ENCODE peak calls at places on chromosomes 3 and 15, in ten cellular contexts. J, M, C, A, E, U, T, N, G and L are unnamed samples.

GRCh38 chr3:13480340-13481318 is 523 bp downstream of the HDAC11 start:
- DNase-seq in J (peak), E (no peak), G (no peak), U (no peak), A (no peak), T (peak), M (no peak), C (no peak), N (peak), L (peak)

GRCh38 chr3:133444071-133444774 is 44.4 kb downstream of the BFSP2 start:
- DNase-seq in E (no peak), M (peak), N (no peak), G (peak), J (peak), A (no peak), T (no peak), U (peak), C (no peak), L (no peak)

GRCh38 chr3:145557405-145557804 is 603.6 kb downstream of the PLOD2 start:
- DNase-seq in G (no peak), J (no peak), U (no peak), C (no peak), A (no peak), N (no peak), M (no peak), E (no peak), T (no peak), L (peak)

GRCh38 chr3:123660276-123660675 is 75.4 kb upstream of the HACD2 start:
- DNase-seq in G (no peak), C (no peak), E (no peak), J (no peak), N (no peak), A (no peak), U (no peak), T (no peak), M (no peak), L (no peak)

GRCh38 chr3:179098388-179099077 is 26.9 kb upstream of the ZMAT3 start:
- DNase-seq in T (no peak), M (no peak), G (no peak), J (no peak), N (no peak), C (no peak), U (no peak), A (no peak), E (no peak), L (no peak)

GRCh38 chr15:88246666-88247446 is 9.7 kb downstream of the NTRK3 start:
- DNase-seq in C (peak), M (peak), E (peak), G (peak), U (peak), A (peak), N (peak), J (peak), T (peak), L (peak)

GRCh38 chr3:53597136-53597915 is 102.9 kb downstream of the CACNA1D start:
- DNase-seq in A (no peak), E (no peak), T (no peak), U (no peak), J (no peak), N (no peak), M (no peak), G (no peak), C (no peak), L (no peak)

GRCh38 chr3:70065666-70066253 is 66.2 kb downstream of the SAMMSON start:
- DNase-seq in E (no peak), U (no peak), G (no peak), C (no peak), T (no peak), J (no peak), A (no peak), N (no peak), M (peak), L (peak)

GRCh38 chr15:78204351-78205309 is 29.7 kb downstream of the ACSBG1 start:
- DNase-seq in M (peak), C (peak), E (no peak), T (no peak), G (no peak), A (no peak), N (no peak), U (no peak), J (no peak), L (no peak)

GRCh38 chr3:33975463-33975862 is 177.0 kb downstream of the PDCD6IP start:
- DNase-seq in A (no peak), T (no peak), N (no peak), G (no peak), E (no peak), J (no peak), M (no peak), C (no peak), U (no peak), L (no peak)

GRCh38 chr3:191269289-191270085 is 59.7 kb upstream of the CCDC50 start:
- DNase-seq in A (no peak), U (no peak), M (no peak), E (no peak), J (no peak), G (no peak), N (no peak), C (no peak), T (no peak), L (no peak)

GRCh38 chr3:53842436-53843194 is 3.6 kb downstream of the CHDH start:
- DNase-seq in C (no peak), N (no peak), M (peak), T (no peak), U (peak), A (no peak), E (no peak), J (peak), G (peak), L (peak)

GRCh38 chr15:63448261-63448660 is 56.1 kb upstream of the USP3 start:
- DNase-seq in C (no peak), U (no peak), M (no peak), E (no peak), J (no peak), G (no peak), T (no peak), N (no peak), A (no peak), L (no peak)

GRCh38 chr3:39211332-39212130 is 19.1 kb upstream of the XIRP1 start:
- DNase-seq in U (no peak), C (no peak), T (no peak), J (no peak), E (no peak), M (no peak), N (no peak), G (no peak), A (no peak), L (peak)

GRCh38 chr3:99351097-99351496 is 287.3 kb upstream of the COL8A1 start:
- DNase-seq in U (no peak), M (no peak), A (no peak), G (no peak), J (peak), N (no peak), C (no peak), E (no peak), T (no peak), L (no peak)

GRCh38 chr15:94674251-94674650 is 442.9 kb downstream of the MCTP2 start:
- DNase-seq in M (no peak), T (no peak), E (no peak), J (no peak), N (no peak), C (no peak), G (no peak), U (no peak), A (no peak), L (no peak)

GRCh38 chr3:108406661-108407206 is 103.7 kb downstream of the MYH15 start:
- DNase-seq in J (peak), T (no peak), N (no peak), E (no peak), A (no peak), U (peak), C (no peak), G (peak), M (no peak), L (peak)

GRCh38 chr15:33064878-33065277 is 129.6 kb downstream of the FMN1 start:
- DNase-seq in A (no peak), M (no peak), C (no peak), G (no peak), E (no peak), J (no peak), T (no peak), N (no peak), U (no peak), L (no peak)

GRCh38 chr3:143433787-143434378 is 314.3 kb downstream of the CHST2 start:
- DNase-seq in M (no peak), T (no peak), C (no peak), G (peak), A (no peak), N (no peak), U (no peak), E (no peak), J (no peak), L (peak)

GRCh38 chr15:93213281-93213680 is 124.3 kb upstream of the RGMA start:
- DNase-seq in C (no peak), U (no peak), N (no peak), G (no peak), J (no peak), E (no peak), T (no peak), M (no peak), A (no peak), L (no peak)

GRCh38 chr15:42133892-42134502 is 22.4 kb downstream of the PLA2G4F start:
- DNase-seq in T (peak), J (peak), U (peak), E (no peak), M (peak), G (peak), N (no peak), A (no peak), C (no peak), L (peak)

GRCh38 chr3:111676177-111677021 is 81.3 kb upstream of the ZBED2 start:
- DNase-seq in G (peak), U (no peak), M (peak), C (no peak), T (no peak), A (no peak), E (no peak), N (no peak), J (peak), L (no peak)

GRCh38 chr3:184360834-184361531 is 422 bp downstream of the CLCN2 start:
- DNase-seq in G (no peak), M (no peak), A (no peak), C (peak), T (no peak), N (no peak), U (no peak), E (no peak), J (no peak), L (no peak)

GRCh38 chr3:160413613-160414248 is 14.3 kb downstream of the SMC4 start:
- DNase-seq in A (no peak), C (no peak), T (no peak), U (no peak), M (peak), E (no peak), G (peak), J (peak), N (peak), L (peak)

GRCh38 chr3:152385761-152386160 is 117.0 kb downstream of the MBNL1 start:
- DNase-seq in E (no peak), T (no peak), C (no peak), G (peak), N (no peak), M (no peak), A (no peak), J (no peak), U (no peak), L (peak)

GRCh38 chr3:72177075-72178050 is 392.4 kb upstream of the PROK2 start:
- DNase-seq in U (no peak), J (peak), M (peak), N (no peak), A (peak), G (no peak), E (peak), T (peak), C (no peak), L (no peak)

GRCh38 chr3:134366221-134366927 is 7.9 kb downstream of the AMOTL2 start:
- DNase-seq in A (no peak), M (peak), U (no peak), C (peak), E (no peak), J (no peak), N (peak), T (no peak), G (no peak), L (no peak)

GRCh38 chr3:190883973-190884832 is 21.7 kb upstream of the GMNC start:
- DNase-seq in U (peak), N (no peak), M (peak), C (no peak), E (peak), J (peak), T (no peak), G (peak), A (no peak), L (peak)

GRCh38 chr15:29570121-29570930 is 251.9 kb downstream of the TJP1 start:
- DNase-seq in J (peak), C (no peak), M (no peak), U (no peak), E (peak), T (no peak), G (no peak), N (no peak), A (no peak), L (peak)

GRCh38 chr15:91471410-91471993 is 371.4 kb downstream of the SV2B start:
- DNase-seq in J (no peak), N (no peak), U (no peak), M (no peak), A (no peak), T (no peak), G (no peak), C (no peak), E (no peak), L (no peak)

GRCh38 chr3:112388972-112389371 is 56.0 kb downstream of the CD200 start:
- DNase-seq in T (no peak), U (no peak), A (no peak), C (no peak), N (no peak), M (no peak), E (no peak), G (no peak), J (no peak), L (no peak)

GRCh38 chr3:132239587-132239986 is 77.6 kb upstream of the ACP3 start:
- DNase-seq in G (no peak), U (no peak), C (no peak), E (no peak), T (no peak), M (no peak), A (no peak), N (no peak), J (no peak), L (no peak)

GRCh38 chr3:55511895-55512585 is 24.9 kb upstream of the WNT5A start:
- DNase-seq in U (no peak), G (no peak), N (no peak), J (no peak), A (no peak), M (no peak), E (no peak), C (no peak), T (no peak), L (no peak)

GRCh38 chr15:66761723-66762595 is 59.9 kb downstream of the SMAD6 start:
- DNase-seq in G (no peak), M (no peak), A (no peak), T (no peak), J (no peak), E (no peak), C (no peak), U (no peak), N (peak), L (no peak)

GRCh38 chr15:62928242-62928995 is 114.1 kb upstream of the TPM1 start:
- DNase-seq in M (no peak), C (no peak), T (no peak), N (no peak), A (no peak), G (peak), U (no peak), E (no peak), J (no peak), L (no peak)

GRCh38 chr3:168165390-168166269 is 69.9 kb upstream of the GOLIM4 start:
- DNase-seq in A (peak), U (peak), G (peak), C (peak), E (peak), J (peak), M (peak), N (no peak), T (peak), L (peak)

GRCh38 chr3:123028233-123028828 is 768 bp upstream of the SEMA5B start:
- DNase-seq in M (no peak), N (no peak), A (peak), C (no peak), E (peak), T (peak), G (peak), U (peak), J (peak), L (peak)

GRCh38 chr3:117302448-117302847 is 592.9 kb downstream of the TUSC7 start:
- DNase-seq in N (no peak), A (no peak), E (no peak), M (no peak), C (no peak), T (no peak), G (no peak), U (no peak), J (no peak), L (no peak)

GRCh38 chr3:5250467-5251195 is 63.1 kb downstream of the EDEM1 start:
- DNase-seq in T (no peak), E (no peak), C (no peak), J (peak), A (no peak), U (no peak), M (peak), G (peak), N (no peak), L (no peak)

GRCh38 chr3:56758539-56758981 is 43.2 kb downstream of the ARHGEF3 start:
- DNase-seq in C (no peak), J (no peak), U (no peak), N (no peak), A (no peak), G (peak), M (peak), T (no peak), E (peak), L (no peak)
- TF ChIP-seq POLR2AphosphoS5 in C (peak), J (no peak), U (no peak), N (peak), A (peak), G (no peak), M (peak), T (peak), E (no peak), L (no peak)

DNA sequence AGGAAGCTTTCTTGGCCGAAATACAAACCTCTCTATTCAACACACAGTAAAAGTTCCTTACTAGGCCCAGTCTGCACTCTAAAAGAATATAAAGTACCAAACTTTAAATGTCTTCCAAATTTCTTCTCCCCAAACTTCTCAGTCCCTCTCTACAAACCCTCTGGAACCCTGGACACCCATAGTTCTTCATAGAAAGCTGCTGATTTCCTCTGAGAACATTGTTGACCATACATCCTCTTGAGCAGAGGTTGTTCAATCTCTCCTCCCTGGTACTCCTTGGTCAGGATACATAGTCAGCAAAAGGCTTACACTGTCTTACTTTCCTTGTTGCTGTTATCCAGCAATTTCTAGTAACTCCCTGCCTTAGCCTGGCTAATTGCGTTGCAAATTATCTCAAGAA is 3.1 kb upstream of the ACAP2 start:
- DNase-seq in E (no peak), N (no peak), C (no peak), A (no peak), T (no peak), J (no peak), G (no peak), M (no peak), U (no peak), L (no peak)
- TF ChIP-seq POLR2AphosphoS5 in E (no peak), N (no peak), C (no peak), A (no peak), T (no peak), J (no peak), G (no peak), M (no peak), U (no peak), L (no peak)

DNA sequence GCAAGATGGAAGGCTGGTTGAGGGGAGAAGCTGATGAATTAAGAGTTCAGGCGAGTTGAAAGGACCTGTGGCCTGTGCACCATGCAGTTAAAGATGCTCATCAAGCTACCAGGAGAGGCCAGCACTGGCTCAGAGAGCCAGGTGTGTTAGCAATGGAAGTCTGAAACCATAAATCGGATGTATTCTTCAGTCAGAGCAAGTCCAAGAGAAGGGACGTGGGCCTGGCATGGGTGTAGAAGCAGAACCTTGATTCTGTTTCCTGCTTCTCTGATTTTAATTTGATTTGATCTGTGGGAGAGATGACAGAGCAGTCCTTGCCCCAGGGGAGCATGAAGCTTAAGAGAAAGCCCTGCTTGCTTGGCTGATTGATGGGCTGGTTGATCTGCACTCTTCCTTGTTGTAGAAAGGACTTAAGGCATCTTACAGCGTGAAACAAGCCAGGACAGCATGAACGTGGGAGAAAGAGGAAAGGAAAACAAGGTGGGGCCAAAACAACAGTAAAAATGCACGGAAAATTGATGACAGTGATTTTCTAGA is 10.9 kb downstream of the TM6SF1 start:
- DNase-seq in T (no peak), C (no peak), N (no peak), E (no peak), J (no peak), U (no peak), A (no peak), G (no peak), M (no peak), L (no peak)
- TF ChIP-seq POLR2AphosphoS5 in T (no peak), C (no peak), N (no peak), E (no peak), J (no peak), U (no peak), A (no peak), G (no peak), M (no peak), L (no peak)

DNA sequence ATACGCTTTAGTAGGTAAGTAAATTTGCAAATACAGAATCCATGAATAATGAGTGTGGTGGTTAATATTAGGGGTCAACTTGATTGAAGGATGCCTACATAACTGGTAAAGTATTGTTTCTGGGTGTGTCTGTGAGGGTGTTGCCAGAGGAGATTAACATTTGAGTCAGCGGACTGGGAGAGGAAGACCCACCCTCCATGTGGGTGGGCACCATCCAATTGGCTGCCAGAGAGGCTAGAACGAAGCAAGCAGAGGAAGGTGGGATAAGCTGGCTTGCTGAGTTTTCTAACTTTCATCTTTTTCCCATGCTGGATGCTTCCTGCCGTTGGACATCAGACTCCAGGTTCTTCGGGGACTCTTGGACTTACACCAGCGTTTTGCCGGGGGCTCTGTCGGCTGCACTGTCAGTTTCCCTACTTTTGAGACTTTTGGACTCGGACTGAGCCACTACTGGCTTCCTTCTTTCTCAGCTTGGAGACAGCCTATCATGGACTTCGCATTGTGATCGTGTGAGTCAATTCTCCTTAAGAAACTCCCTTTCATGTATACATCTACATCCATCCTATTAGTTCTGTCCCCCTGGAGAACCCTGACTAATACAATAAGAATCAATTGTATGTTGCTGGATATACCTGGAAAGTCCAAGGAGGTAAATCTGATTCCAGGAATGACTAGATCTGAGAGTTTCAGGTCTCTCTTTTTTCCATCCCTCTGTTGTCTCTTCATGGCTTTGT is 25.8 kb upstream of the NEDD4 start:
- DNase-seq in M (no peak), G (no peak), A (no peak), U (no peak), T (no peak), E (no peak), N (no peak), J (no peak), C (no peak), L (no peak)
- TF ChIP-seq POLR2AphosphoS5 in M (no peak), G (no peak), A (no peak), U (no peak), T (no peak), E (no peak), N (no peak), J (no peak), C (no peak), L (no peak)